ENCODE peak calls at places on chromosomes 5 and 9, in six cellular contexts. O, W, Q, L, Y and U are unnamed samples.

GRCh38 chr5:68915079-68915478 is 178.7 kb upstream of the SLC30A5 start:
- DNase-seq in O (no peak), L (no peak), Q (no peak), W (no peak), Y (no peak), U (no peak)

GRCh38 chr9:133141833-133142594 is 21.0 kb upstream of the RALGDS start:
- DNase-seq in O (no peak), Q (no peak), W (no peak), L (peak; percentile 72), Y (no peak), U (no peak)

GRCh38 chr5:92283521-92283920 is 900.4 kb upstream of the ARRDC3 start:
- DNase-seq in Q (no peak), O (no peak), L (no peak), W (no peak), Y (no peak), U (peak; percentile 0)

GRCh38 chr9:133601746-133602145 is 7.4 kb downstream of the FAM163B start:
- DNase-seq in Q (no peak), L (no peak), Y (no peak), W (no peak), O (no peak), U (no peak)

GRCh38 chr5:10552183-10553143 is 11.4 kb upstream of the ANKRD33B start:
- DNase-seq in Y (peak; percentile 41), O (no peak), Q (no peak), L (no peak), W (no peak), U (peak; percentile 33)

GRCh38 chr9:124873664-124874063 is 11.7 kb downstream of the ARPC5L start:
- DNase-seq in O (no peak), W (no peak), Y (no peak), Q (no peak), L (no peak), U (no peak)

GRCh38 chr9:72665421-72665820 is 144.0 kb downstream of the TMC1 start:
- DNase-seq in Y (no peak), W (no peak), L (no peak), Q (no peak), O (no peak), U (peak; percentile 83)

GRCh38 chr9:127051881-127052595 is 70.4 kb downstream of the ANGPTL2 start:
- DNase-seq in Y (no peak), L (no peak), O (no peak), W (no peak), Q (no peak), U (no peak)

GRCh38 chr5:160685219-160685618 is 166.8 kb downstream of the ATP10B start:
- DNase-seq in W (no peak), L (peak; percentile 54), Y (no peak), Q (no peak), O (no peak), U (no peak)

GRCh38 chr9:14351206-14351605 is 37.3 kb upstream of the NFIB start:
- DNase-seq in Q (no peak), L (no peak), Y (no peak), W (no peak), O (no peak), U (peak; percentile 18)

GRCh38 chr9:7780261-7780988 is 19.2 kb downstream of the DMAC1 start:
- DNase-seq in O (no peak), Y (peak; percentile 76), W (no peak), L (no peak), Q (no peak), U (peak; percentile 32)

GRCh38 chr5:143251175-143251574 is 152.3 kb downstream of the NR3C1 start:
- DNase-seq in Y (no peak), O (no peak), L (no peak), Q (no peak), W (no peak), U (no peak)

GRCh38 chr5:167982-168660 is 23.2 kb upstream of the LRRC14B start:
- DNase-seq in Y (peak; percentile 97), O (peak; percentile 28), W (peak; percentile 53), Q (no peak), L (no peak), U (peak; percentile 91)

GRCh38 chr9:107710552-107710951 is 221.0 kb upstream of the KLF4 start:
- DNase-seq in O (no peak), L (no peak), Q (no peak), Y (no peak), W (no peak), U (no peak)

GRCh38 chr9:129776938-129777768 is 24.3 kb upstream of the PTGES start:
- DNase-seq in L (peak; percentile 62), W (peak; percentile 87), Q (peak; percentile 67), Y (peak; percentile 100), O (peak; percentile 67), U (peak; percentile 99)
- H3K4me3 ChIP-seq in L (no peak overlapping the region), W (no peak overlapping the region), Q (no peak overlapping the region), Y (peak overlapping the region; percentile 3), O (no peak overlapping the region), U (peak overlapping the region; percentile 44)

GRCh38 chr5:6574537-6574936 is 58.3 kb downstream of the NSUN2 start:
- DNase-seq in O (no peak), Y (no peak), L (no peak), Q (no peak), W (no peak), U (no peak)

GRCh38 chr5:6578676-6579343 is 54.0 kb downstream of the NSUN2 start:
- DNase-seq in Y (no peak), Q (no peak), O (no peak), W (no peak), L (no peak), U (peak; percentile 51)

GRCh38 chr5:6579535-6579934 is 53.3 kb downstream of the NSUN2 start:
- DNase-seq in O (no peak), L (no peak), Y (no peak), W (no peak), Q (no peak), U (no peak)

GRCh38 chr5:6574111-6574510 is 58.7 kb downstream of the NSUN2 start:
- DNase-seq in L (no peak), O (no peak), W (no peak), Y (no peak), Q (no peak), U (no peak)

GRCh38 chr5:6576861-6577501 is 55.9 kb downstream of the NSUN2 start:
- DNase-seq in Y (peak; percentile 64), L (no peak), Q (peak; percentile 34), W (no peak), O (peak; percentile 55), U (peak; percentile 77)
- TF ChIP-seq CTCF in Y (peak; percentile 77), L (peak; percentile 45), Q (peak; percentile 75), W (no peak), O (peak; percentile 58), U (peak; percentile 73)

GRCh38 chr9:99369327-99369722 is 147.2 kb downstream of the SEC61B start:
- DNase-seq in Y (no peak), O (no peak), W (no peak), L (no peak), Q (no peak), U (no peak)
- H3K4me3 ChIP-seq in Y (no peak overlapping the region), O (no peak overlapping the region), W (no peak overlapping the region), L (no peak overlapping the region), Q (no peak overlapping the region), U (no peak overlapping the region)

GRCh38 chr5:65760504-65761275 is 38.7 kb downstream of the NLN start:
- DNase-seq in Q (no peak), W (no peak), O (peak; percentile 56), Y (peak; percentile 37), L (peak; percentile 21), U (peak; percentile 79)
- TF ChIP-seq CTCF in Q (no peak), W (no peak), O (peak; percentile 35), Y (peak; percentile 57), L (peak; percentile 36), U (peak; percentile 19)

DNA sequence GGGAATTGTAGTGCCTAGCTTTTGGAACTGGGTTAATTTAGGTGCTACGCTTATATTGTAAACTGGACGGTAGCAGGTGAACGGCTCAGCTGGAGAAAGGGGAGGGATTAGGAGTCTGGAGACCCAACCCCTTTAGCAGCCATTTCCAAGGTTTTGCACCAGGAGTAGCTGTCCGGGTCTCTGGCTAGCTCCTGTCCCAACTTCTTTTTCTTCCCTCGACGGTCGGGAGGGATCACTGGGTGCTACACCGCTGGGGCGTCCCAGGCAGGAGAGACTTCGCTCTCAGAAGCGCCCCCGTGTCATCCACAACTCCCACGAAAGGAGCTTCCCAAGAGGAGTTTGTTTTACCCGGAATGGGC is 1640.9 kb upstream of the C9orf72 start:
- DNase-seq in Y (no peak), Q (no peak), O (no peak), W (no peak), L (peak; percentile 13), U (no peak)
- H3K4me3 ChIP-seq in Y (peak overlapping the region; percentile 60), Q (no peak overlapping the region), O (no peak overlapping the region), W (peak overlapping the region; percentile 49), L (peak overlapping the region; percentile 3), U (no peak overlapping the region)

DNA sequence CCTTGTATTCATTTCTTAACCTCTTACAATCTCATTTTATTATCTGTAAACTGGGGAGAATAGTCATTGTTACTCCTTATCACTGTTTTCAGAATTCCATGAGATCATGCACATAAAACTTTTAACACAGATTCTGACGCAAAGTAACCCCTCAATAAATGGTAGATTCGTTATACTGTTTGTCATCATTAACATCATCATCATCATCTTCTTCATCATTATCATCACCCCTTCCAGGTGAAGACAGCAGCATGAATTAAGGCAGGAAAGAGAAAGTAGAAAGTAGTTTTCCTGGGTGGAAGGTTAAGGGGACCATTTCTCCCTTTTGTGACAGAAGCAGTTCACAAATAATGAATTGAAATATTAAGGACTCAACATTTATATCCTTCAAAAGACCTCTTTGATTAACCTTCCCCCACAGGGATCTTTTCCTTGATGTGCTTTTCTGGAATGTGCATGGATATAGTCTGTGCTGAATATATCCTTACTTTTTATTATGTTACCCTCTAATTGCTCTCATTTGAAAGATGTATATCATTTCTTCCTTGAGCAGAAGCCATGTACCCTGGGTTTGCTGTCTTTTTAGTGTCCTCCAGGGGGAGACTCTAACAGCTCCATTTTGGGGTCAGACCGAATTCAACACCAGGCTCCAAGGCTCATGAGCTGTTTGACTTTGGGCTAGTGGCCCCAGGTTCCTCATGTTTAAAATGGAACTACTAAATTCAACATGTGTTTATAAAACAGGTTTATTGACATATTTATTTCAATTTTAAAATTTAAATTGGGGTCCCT is 1029.9 kb upstream of the WWC1 start:
- DNase-seq in L (no peak), Y (no peak), Q (no peak), W (no peak), O (no peak), U (peak; percentile 5)
- TF ChIP-seq CTCF in L (no peak), Y (peak; percentile 58), Q (no peak), W (no peak), O (peak; percentile 6), U (peak; percentile 24)